ENCODE peak calls at places on chromosomes 3 and 15, in five cellular contexts. One of them, this sample, is unnamed.

GRCh38 chr15:56978898-56979662 is 60.6 kb downstream of the TCF12 start:
- DNase-seq in lower lobe of right lung: no peak
- DNase-seq in AG10803: peak
- DNase-seq in AG08396: no peak
- DNase-seq in HEK293T: no peak
- DNase-seq in this sample: no peak

GRCh38 chr3:5213574-5213966 is 26.1 kb downstream of the EDEM1 start:
- DNase-seq in lower lobe of right lung: no peak
- DNase-seq in AG10803: no peak
- DNase-seq in AG08396: no peak
- DNase-seq in HEK293T: no peak
- DNase-seq in this sample: no peak

GRCh38 chr3:5607581-5607980 is 420.1 kb downstream of the EDEM1 start:
- DNase-seq in lower lobe of right lung: no peak
- DNase-seq in AG10803: no peak
- DNase-seq in AG08396: no peak
- DNase-seq in HEK293T: no peak
- DNase-seq in this sample: no peak

GRCh38 chr3:140736863-140737460 is 59.1 kb downstream of the TRIM42 start:
- DNase-seq in lower lobe of right lung: no peak
- DNase-seq in AG10803: peak
- DNase-seq in AG08396: peak
- DNase-seq in HEK293T: peak
- DNase-seq in this sample: peak

GRCh38 chr3:73681610-73682009 is 56.9 kb upstream of the PDZRN3 start:
- DNase-seq in lower lobe of right lung: no peak
- DNase-seq in AG10803: peak
- DNase-seq in AG08396: peak
- DNase-seq in HEK293T: no peak
- DNase-seq in this sample: no peak

GRCh38 chr3:119508172-119508845 is 10.0 kb downstream of the TIMMDC1 start:
- DNase-seq in lower lobe of right lung: no peak
- DNase-seq in AG10803: no peak
- DNase-seq in AG08396: no peak
- DNase-seq in HEK293T: no peak
- DNase-seq in this sample: no peak

GRCh38 chr15:44716983-44717602 is 5.8 kb downstream of the B2M start:
- DNase-seq in lower lobe of right lung: no peak
- DNase-seq in AG10803: no peak
- DNase-seq in AG08396: no peak
- DNase-seq in HEK293T: no peak
- DNase-seq in this sample: no peak

GRCh38 chr15:68315495-68316007 is 38.0 kb downstream of the FEM1B start:
- DNase-seq in lower lobe of right lung: no peak
- DNase-seq in AG10803: no peak
- DNase-seq in AG08396: no peak
- DNase-seq in HEK293T: no peak
- DNase-seq in this sample: no peak

GRCh38 chr15:69885182-69886041 is 212.3 kb downstream of the TLE3 start:
- DNase-seq in lower lobe of right lung: no peak
- DNase-seq in AG10803: no peak
- DNase-seq in AG08396: no peak
- DNase-seq in HEK293T: no peak
- DNase-seq in this sample: peak

GRCh38 chr3:120094776-120095225 is 554 bp upstream of the GSK3B start:
- DNase-seq in lower lobe of right lung: peak
- DNase-seq in AG10803: peak
- DNase-seq in AG08396: peak
- DNase-seq in HEK293T: peak
- DNase-seq in this sample: peak

GRCh38 chr15:60751985-60752952 is 273.3 kb upstream of the ICE2 start:
- DNase-seq in lower lobe of right lung: no peak
- DNase-seq in AG10803: no peak
- DNase-seq in AG08396: peak
- DNase-seq in HEK293T: peak
- DNase-seq in this sample: no peak

GRCh38 chr3:17820275-17820674 is 77.8 kb upstream of the TBC1D5 start:
- DNase-seq in lower lobe of right lung: no peak
- DNase-seq in AG10803: no peak
- DNase-seq in AG08396: no peak
- DNase-seq in HEK293T: no peak
- DNase-seq in this sample: no peak

GRCh38 chr15:70504305-70504951 is 258.9 kb downstream of the UACA start:
- DNase-seq in lower lobe of right lung: peak
- DNase-seq in AG10803: peak
- DNase-seq in AG08396: no peak
- DNase-seq in HEK293T: no peak
- DNase-seq in this sample: no peak

GRCh38 chr3:32374788-32375595 is 16.7 kb upstream of the CMTM7 start:
- DNase-seq in lower lobe of right lung: no peak
- DNase-seq in AG10803: peak
- DNase-seq in AG08396: peak
- DNase-seq in HEK293T: peak
- DNase-seq in this sample: peak

GRCh38 chr3:1087066-1087555 is 5.7 kb upstream of the CNTN6 start:
- DNase-seq in lower lobe of right lung: peak
- DNase-seq in AG10803: peak
- DNase-seq in AG08396: peak
- DNase-seq in HEK293T: no peak
- DNase-seq in this sample: no peak

GRCh38 chr3:1734494-1735122 is 364.1 kb upstream of the CNTN4 start:
- DNase-seq in lower lobe of right lung: no peak
- DNase-seq in AG10803: no peak
- DNase-seq in AG08396: no peak
- DNase-seq in HEK293T: no peak
- DNase-seq in this sample: no peak

GRCh38 chr3:158809642-158810041 is 7.8 kb downstream of the MFSD1 start:
- DNase-seq in lower lobe of right lung: no peak
- DNase-seq in AG10803: no peak
- DNase-seq in AG08396: no peak
- DNase-seq in HEK293T: no peak
- DNase-seq in this sample: no peak

GRCh38 chr15:60396100-60396499 is 1.7 kb downstream of the ANXA2 start:
- DNase-seq in lower lobe of right lung: no peak
- DNase-seq in AG10803: peak
- DNase-seq in AG08396: no peak
- DNase-seq in HEK293T: no peak
- DNase-seq in this sample: no peak

GRCh38 chr15:41332788-41333527 is at the start of gene NUSAP1:
- DNase-seq in lower lobe of right lung: no peak
- DNase-seq in AG10803: no peak
- DNase-seq in AG08396: no peak
- DNase-seq in HEK293T: peak
- DNase-seq in this sample: no peak

GRCh38 chr3:14549256-14549931 is 9.3 kb upstream of the GRIP2 start:
- DNase-seq in lower lobe of right lung: no peak
- DNase-seq in AG10803: peak
- DNase-seq in AG08396: peak
- DNase-seq in HEK293T: peak
- DNase-seq in this sample: no peak

GRCh38 chr15:23854535-23855252 is 167.6 kb upstream of the NDN start:
- DNase-seq in lower lobe of right lung: no peak
- DNase-seq in AG10803: no peak
- DNase-seq in AG08396: no peak
- DNase-seq in HEK293T: no peak
- DNase-seq in this sample: no peak

GRCh38 chr3:20637729-20638128 is 451.7 kb upstream of the SGO1 start:
- DNase-seq in lower lobe of right lung: no peak
- DNase-seq in AG10803: peak
- DNase-seq in AG08396: no peak
- DNase-seq in HEK293T: no peak
- DNase-seq in this sample: no peak

GRCh38 chr15:101489236-101489632 is 273 bp downstream of the PCSK6 start:
- DNase-seq in lower lobe of right lung: peak
- DNase-seq in AG10803: no peak
- DNase-seq in AG08396: no peak
- DNase-seq in HEK293T: peak
- DNase-seq in this sample: no peak

GRCh38 chr3:77142636-77143035 is 102.7 kb downstream of the ROBO2 start:
- DNase-seq in lower lobe of right lung: no peak
- DNase-seq in AG10803: no peak
- DNase-seq in AG08396: no peak
- DNase-seq in HEK293T: no peak
- DNase-seq in this sample: no peak

GRCh38 chr3:46296826-46297225 is 54.6 kb downstream of the CCR3 start:
- DNase-seq in lower lobe of right lung: no peak
- DNase-seq in AG10803: no peak
- DNase-seq in AG08396: no peak
- DNase-seq in HEK293T: no peak
- DNase-seq in this sample: no peak

GRCh38 chr3:125202197-125202596 is 10.4 kb downstream of the SLC12A8 start:
- DNase-seq in lower lobe of right lung: no peak
- DNase-seq in AG10803: no peak
- DNase-seq in AG08396: no peak
- DNase-seq in HEK293T: no peak
- DNase-seq in this sample: no peak

GRCh38 chr15:84982301-84982920 is 755 bp downstream of the PDE8A start:
- DNase-seq in lower lobe of right lung: peak
- DNase-seq in AG10803: no peak
- DNase-seq in AG08396: no peak
- DNase-seq in HEK293T: no peak
- DNase-seq in this sample: no peak

GRCh38 chr3:132289311-132289710 is 27.9 kb upstream of the ACP3 start:
- DNase-seq in lower lobe of right lung: no peak
- DNase-seq in AG10803: no peak
- DNase-seq in AG08396: no peak
- DNase-seq in HEK293T: no peak
- DNase-seq in this sample: no peak

GRCh38 chr3:146449584-146449983 is 19.8 kb downstream of the PLSCR2 start:
- DNase-seq in lower lobe of right lung: no peak
- DNase-seq in AG10803: no peak
- DNase-seq in AG08396: no peak
- DNase-seq in HEK293T: no peak
- DNase-seq in this sample: no peak

GRCh38 chr3:99171815-99172214 is 270.3 kb upstream of the DCBLD2 start:
- DNase-seq in lower lobe of right lung: no peak
- DNase-seq in AG10803: no peak
- DNase-seq in AG08396: no peak
- DNase-seq in HEK293T: no peak
- DNase-seq in this sample: no peak

GRCh38 chr15:64004582-64004981 is 41.7 kb downstream of the DAPK2 start:
- DNase-seq in lower lobe of right lung: no peak
- DNase-seq in AG10803: no peak
- DNase-seq in AG08396: no peak
- DNase-seq in HEK293T: no peak
- DNase-seq in this sample: no peak

GRCh38 chr3:147388395-147389264 is 17.7 kb downstream of the ZIC4 start:
- DNase-seq in lower lobe of right lung: no peak
- DNase-seq in AG10803: no peak
- DNase-seq in AG08396: no peak
- DNase-seq in HEK293T: no peak
- DNase-seq in this sample: no peak

GRCh38 chr3:113552851-113553250 is 20.5 kb downstream of the SIDT1 start:
- DNase-seq in lower lobe of right lung: no peak
- DNase-seq in AG10803: no peak
- DNase-seq in AG08396: no peak
- DNase-seq in HEK293T: no peak
- DNase-seq in this sample: no peak

GRCh38 chr3:170414202-170414663 is 4.4 kb upstream of the CLDN11 start:
- DNase-seq in lower lobe of right lung: no peak
- DNase-seq in AG10803: peak
- DNase-seq in AG08396: peak
- DNase-seq in HEK293T: peak
- DNase-seq in this sample: peak

This sample was measured in neuronal stem cell.